ENCODE peak calls at places on chromosome 18, in ten cellular contexts. C, A, V, R, O, L, W, F, I and Z are unnamed samples.

GRCh38 chr18:49228182-49228581 is 232.3 kb downstream of the DYM start:
- DNase-seq in C (no peak), A (no peak), V (no peak), R (no peak), O (no peak), L (no peak), W (no peak), F (no peak), I (no peak), Z (no peak)

GRCh38 chr18:58668897-58669296 is 2.4 kb upstream of the MALT1 start:
- DNase-seq in C (no peak), A (peak), V (peak), R (no peak), O (no peak), L (no peak), W (no peak), F (no peak), I (peak), Z (no peak)

GRCh38 chr18:48732767-48733424 is 194.1 kb downstream of the CTIF start:
- DNase-seq in C (no peak), A (no peak), V (peak), R (no peak), O (no peak), L (no peak), W (no peak), F (no peak), I (no peak), Z (no peak)

GRCh38 chr18:27860011-27860410 is 316.9 kb downstream of the CDH2 start:
- DNase-seq in C (no peak), A (no peak), V (peak), R (peak), O (no peak), L (no peak), W (no peak), F (no peak), I (no peak), Z (no peak)

GRCh38 chr18:79556829-79557585 is 122.6 kb upstream of the CTDP1 start:
- DNase-seq in C (no peak), A (no peak), V (no peak), R (no peak), O (no peak), L (no peak), W (no peak), F (no peak), I (no peak), Z (no peak)

GRCh38 chr18:77127769-77128671 is 4.6 kb downstream of the MBP start:
- DNase-seq in C (peak), A (peak), V (peak), R (no peak), O (peak), L (no peak), W (peak), F (peak), I (peak), Z (peak)

GRCh38 chr18:24678113-24678512 is 217.7 kb downstream of the HRH4 start:
- DNase-seq in C (no peak), A (no peak), V (no peak), R (no peak), O (no peak), L (no peak), W (no peak), F (no peak), I (no peak), Z (no peak)

GRCh38 chr18:62128157-62128556 is 58.7 kb downstream of the PIGN start:
- DNase-seq in C (peak), A (no peak), V (peak), R (no peak), O (no peak), L (no peak), W (peak), F (no peak), I (peak), Z (no peak)

GRCh38 chr18:46917808-46918600 is 602 bp downstream of the KATNAL2 start:
- DNase-seq in C (peak), A (no peak), V (peak), R (peak), O (no peak), L (no peak), W (peak), F (peak), I (no peak), Z (peak)

GRCh38 chr18:934518-935123 is 29.9 kb downstream of the ADCYAP1 start:
- DNase-seq in C (no peak), A (no peak), V (no peak), R (no peak), O (no peak), L (no peak), W (no peak), F (no peak), I (no peak), Z (no peak)

GRCh38 chr18:3593381-3593903 is 143.5 kb downstream of the TGIF1 start:
- DNase-seq in C (peak), A (peak), V (peak), R (peak), O (peak), L (no peak), W (peak), F (no peak), I (peak), Z (no peak)

GRCh38 chr18:27863780-27864430 is 313.0 kb downstream of the CDH2 start:
- DNase-seq in C (no peak), A (no peak), V (no peak), R (peak), O (no peak), L (no peak), W (no peak), F (no peak), I (no peak), Z (no peak)

GRCh38 chr18:8711736-8712135 is 6.4 kb downstream of the MTCL1 start:
- DNase-seq in C (no peak), A (no peak), V (no peak), R (no peak), O (no peak), L (no peak), W (no peak), F (no peak), I (no peak), Z (no peak)

GRCh38 chr18:50284226-50284885 is 3.0 kb upstream of the MBD1 start:
- DNase-seq in C (no peak), A (peak), V (peak), R (no peak), O (no peak), L (no peak), W (no peak), F (no peak), I (peak), Z (no peak)

GRCh38 chr18:8975624-8976023 is 126.9 kb upstream of the NDUFV2 start:
- DNase-seq in C (no peak), A (no peak), V (no peak), R (no peak), O (no peak), L (no peak), W (no peak), F (no peak), I (no peak), Z (no peak)

GRCh38 chr18:6476880-6477279 is 62.2 kb upstream of the L3MBTL4 start:
- DNase-seq in C (no peak), A (no peak), V (peak), R (no peak), O (no peak), L (no peak), W (no peak), F (no peak), I (no peak), Z (no peak)

GRCh38 chr18:61882296-61883004 is 10.4 kb downstream of the RNF152 start:
- DNase-seq in C (peak), A (no peak), V (no peak), R (no peak), O (no peak), L (no peak), W (peak), F (no peak), I (no peak), Z (no peak)

GRCh38 chr18:48735070-48735676 is 196.3 kb downstream of the CTIF start:
- DNase-seq in C (no peak), A (no peak), V (peak), R (no peak), O (no peak), L (no peak), W (no peak), F (no peak), I (peak), Z (no peak)

GRCh38 chr18:420661-421060 is 79.8 kb downstream of the COLEC12 start:
- DNase-seq in C (no peak), A (no peak), V (no peak), R (no peak), O (no peak), L (no peak), W (no peak), F (no peak), I (no peak), Z (no peak)

GRCh38 chr18:46374850-46375249 is 270.7 kb downstream of the HAUS1 start:
- DNase-seq in C (no peak), A (no peak), V (peak), R (peak), O (no peak), L (peak), W (no peak), F (no peak), I (no peak), Z (no peak)

GRCh38 chr18:55494899-55495298 is 93.1 kb downstream of the TCF4 start:
- DNase-seq in C (no peak), A (peak), V (no peak), R (no peak), O (no peak), L (no peak), W (peak), F (no peak), I (no peak), Z (no peak)